ENCODE peak calls at places on chromosomes 1 and 21, in six cellular contexts. Q, D, J, U, L and I are unnamed samples.
A peak's percentile ranks its signal among the peaks of the same experiment; 100 is the strongest.

GRCh38 chr1:12032141-12032710 is 12.9 kb downstream of the MIIP start:
- DNase-seq in D (no peak), Q (no peak), U (no peak), J (no peak), L (no peak), I (no peak)

GRCh38 chr1:11176081-11176706 is 13.0 kb upstream of the ANGPTL7 start:
- DNase-seq in J (no peak), L (no peak), Q (peak; percentile 60), D (no peak), U (peak; percentile 83), I (no peak)

GRCh38 chr1:205199090-205199930 is 12.2 kb downstream of the DSTYK start:
- DNase-seq in L (no peak), U (peak; percentile 94), J (no peak), D (no peak), Q (no peak), I (peak; percentile 12)

GRCh38 chr1:116513956-116514355 is 56.9 kb downstream of the CD58 start:
- DNase-seq in J (no peak), Q (peak; percentile 68), D (no peak), L (no peak), U (no peak), I (no peak)

GRCh38 chr21:44640761-44641160 is 3.6 kb downstream of the KRTAP10-10 start:
- DNase-seq in U (no peak), J (no peak), L (no peak), Q (no peak), D (no peak), I (no peak)

GRCh38 chr21:35191128-35191527 is 142.0 kb upstream of the RUNX1 start:
- DNase-seq in D (no peak), L (no peak), Q (no peak), J (no peak), U (no peak), I (no peak)

GRCh38 chr1:47561523-47562007 is 123.7 kb downstream of the FOXD2 start:
- DNase-seq in U (peak; percentile 36), J (no peak), L (no peak), Q (no peak), D (no peak), I (no peak)

GRCh38 chr21:37005548-37006242 is 807 bp upstream of the RIPPLY3 start:
- DNase-seq in U (no peak), D (no peak), J (no peak), Q (no peak), L (no peak), I (no peak)

GRCh38 chr1:102102276-102102780 is 105.6 kb upstream of the OLFM3 start:
- DNase-seq in J (no peak), D (no peak), Q (no peak), L (no peak), U (no peak), I (no peak)

GRCh38 chr21:31429500-31429899 is 85.4 kb upstream of the TIAM1 start:
- DNase-seq in U (no peak), J (no peak), D (no peak), Q (no peak), L (no peak), I (no peak)

GRCh38 chr1:178271471-178271870 is 177.6 kb downstream of the RASAL2 start:
- DNase-seq in D (no peak), Q (no peak), U (peak; percentile 69), J (no peak), L (no peak), I (no peak)

GRCh38 chr1:119209943-119210342 is 69.5 kb upstream of the WARS2 start:
- DNase-seq in J (no peak), Q (no peak), U (no peak), L (no peak), D (no peak), I (no peak)

GRCh38 chr1:29282924-29283803 is 46.8 kb downstream of the PTPRU start:
- DNase-seq in Q (peak; percentile 62), D (no peak), L (no peak), U (peak; percentile 51), J (no peak), I (no peak)

GRCh38 chr1:179709841-179710329 is 33.2 kb upstream of the FAM163A start:
- DNase-seq in U (no peak), J (no peak), L (no peak), D (no peak), Q (peak; percentile 49), I (no peak)

GRCh38 chr1:9691108-9691445 is 39.5 kb downstream of the PIK3CD start:
- DNase-seq in D (no peak), U (peak; percentile 91), J (no peak), Q (no peak), L (no peak), I (no peak)

GRCh38 chr1:29539971-29540370 is 303.6 kb downstream of the PTPRU start:
- DNase-seq in D (no peak), J (no peak), Q (no peak), U (no peak), L (no peak), I (no peak)

GRCh38 chr1:171142451-171143121 is 42.5 kb upstream of the FMO2 start:
- DNase-seq in L (no peak), J (no peak), U (peak; percentile 29), Q (no peak), D (no peak), I (no peak)

GRCh38 chr1:58460469-58460868 is 86.1 kb downstream of the OMA1 start:
- DNase-seq in J (no peak), D (no peak), Q (no peak), L (no peak), U (peak; percentile 22), I (no peak)

GRCh38 chr1:166174108-166174507 is 7.3 kb upstream of the FAM78B start:
- DNase-seq in Q (peak; percentile 89), U (peak; percentile 17), L (no peak), D (no peak), J (no peak), I (no peak)

GRCh38 chr1:153539395-153540093 is 1.2 kb downstream of the S100A5 start:
- DNase-seq in J (no peak), Q (no peak), U (no peak), D (no peak), L (no peak), I (no peak)